ENCODE peak calls at places on chromosomes 4 and X, in four cellular contexts. One of them, this sample, is unnamed.

GRCh38 chr4:10117424-10118354 is 1.1 kb upstream of the WDR1 start:
- DNase-seq in H9: no peak
- DNase-seq in H1: peak; percentile 52
- DNase-seq in IMR-90: no peak
- DNase-seq in this sample: no peak

GRCh38 chrX:41589634-41590270 is 99.0 kb upstream of the GPR34 start:
- DNase-seq in H9: no peak
- DNase-seq in IMR-90: peak; percentile 28
- DNase-seq in H1: no peak
- DNase-seq in this sample: no peak

GRCh38 chr4:17310269-17310652 is 201.6 kb downstream of the QDPR start:
- DNase-seq in H1: no peak
- DNase-seq in IMR-90: peak; percentile 49
- DNase-seq in H9: no peak
- DNase-seq in this sample: no peak

GRCh38 chr4:99857302-99857701 is 36.9 kb downstream of the LAMTOR3 start:
- DNase-seq in IMR-90: no peak
- DNase-seq in H9: no peak
- DNase-seq in H1: no peak
- DNase-seq in this sample: no peak

GRCh38 chrX:72105436-72105835 is 26.3 kb downstream of the RTL5 start:
- DNase-seq in H1: no peak
- DNase-seq in H9: no peak
- DNase-seq in IMR-90: no peak
- DNase-seq in this sample: no peak

GRCh38 chr4:5893013-5893580 is at the start of gene CRMP1:
- DNase-seq in H1: peak; percentile 80
- DNase-seq in H9: peak; percentile 84
- DNase-seq in IMR-90: no peak
- DNase-seq in this sample: peak; percentile 77

GRCh38 chrX:119502727-119503483 is 34.7 kb downstream of the SLC25A5 start:
- DNase-seq in H9: peak; percentile 32
- DNase-seq in H1: no peak
- DNase-seq in IMR-90: peak; percentile 38
- DNase-seq in this sample: no peak

GRCh38 chr4:159698336-159698735 is 595.5 kb downstream of the RAPGEF2 start:
- DNase-seq in IMR-90: no peak
- DNase-seq in H1: no peak
- DNase-seq in H9: no peak
- DNase-seq in this sample: no peak

GRCh38 chrX:148573119-148573518 is 72.7 kb downstream of the AFF2 start:
- DNase-seq in IMR-90: no peak
- DNase-seq in H1: no peak
- DNase-seq in H9: peak; percentile 33
- DNase-seq in this sample: peak; percentile 60

GRCh38 chr4:2822461-2823300 is 21.0 kb upstream of the ADD1 start:
- DNase-seq in H1: no peak
- DNase-seq in H9: no peak
- DNase-seq in IMR-90: no peak
- DNase-seq in this sample: no peak

GRCh38 chr4:71186566-71187398 is 152.0 kb upstream of the SLC4A4 start:
- DNase-seq in H1: no peak
- DNase-seq in IMR-90: peak; percentile 53
- DNase-seq in H9: peak; percentile 63
- DNase-seq in this sample: peak; percentile 62

GRCh38 chrX:123188081-123188480 is 4.0 kb downstream of the GRIA3 start:
- DNase-seq in H1: no peak
- DNase-seq in IMR-90: no peak
- DNase-seq in H9: no peak
- DNase-seq in this sample: no peak

GRCh38 chr4:116531026-116531425 is 554.4 kb downstream of the TRAM1L1 start:
- DNase-seq in IMR-90: no peak
- DNase-seq in H1: no peak
- DNase-seq in H9: no peak
- DNase-seq in this sample: no peak

GRCh38 chr4:71380721-71381120 is 41.9 kb downstream of the SLC4A4 start:
- DNase-seq in H9: no peak
- DNase-seq in IMR-90: peak; percentile 79
- DNase-seq in H1: no peak
- DNase-seq in this sample: peak; percentile 24

GRCh38 chr4:156420557-156420956 is 466.9 kb upstream of the CTSO start:
- DNase-seq in H1: no peak
- DNase-seq in H9: no peak
- DNase-seq in IMR-90: peak; percentile 8
- DNase-seq in this sample: no peak

GRCh38 chr4:149911995-149912394 is 96.4 kb upstream of the IQCM start:
- DNase-seq in IMR-90: no peak
- DNase-seq in H1: no peak
- DNase-seq in H9: no peak
- DNase-seq in this sample: no peak

GRCh38 chrX:40310016-40310415 is 212.3 kb upstream of the BCOR start:
- DNase-seq in IMR-90: no peak
- DNase-seq in H1: no peak
- DNase-seq in H9: no peak
- DNase-seq in this sample: no peak

GRCh38 chrX:71911023-71911730 is 532 bp downstream of the NHSL2 start:
- DNase-seq in H1: peak; percentile 73
- DNase-seq in H9: peak; percentile 64
- DNase-seq in IMR-90: no peak
- DNase-seq in this sample: peak; percentile 70

GRCh38 chr4:151921371-151921770 is 160.6 kb upstream of the GATB start:
- DNase-seq in H9: no peak
- DNase-seq in H1: no peak
- DNase-seq in IMR-90: peak; percentile 30
- DNase-seq in this sample: no peak

GRCh38 chr4:46889410-46889809 is 19.6 kb downstream of the COX7B2 start:
- DNase-seq in IMR-90: no peak
- DNase-seq in H1: no peak
- DNase-seq in H9: no peak
- DNase-seq in this sample: no peak

GRCh38 chr4:26859762-26860156 is 882 bp upstream of the STIM2 start:
- DNase-seq in H9: no peak
- DNase-seq in IMR-90: no peak
- DNase-seq in H1: no peak
- DNase-seq in this sample: peak; percentile 36

GRCh38 chr4:40214038-40214437 is 17.2 kb downstream of the RHOH start:
- DNase-seq in IMR-90: no peak
- DNase-seq in H1: no peak
- DNase-seq in H9: no peak
- DNase-seq in this sample: no peak

GRCh38 chrX:48747415-48748026 is 14.0 kb upstream of the GLOD5 start:
- DNase-seq in H1: no peak
- DNase-seq in H9: no peak
- DNase-seq in IMR-90: no peak
- DNase-seq in this sample: no peak

GRCh38 chr4:144463896-144464295 is 182.1 kb upstream of the HHIP start:
- DNase-seq in IMR-90: no peak
- DNase-seq in H1: no peak
- DNase-seq in H9: no peak
- DNase-seq in this sample: no peak

GRCh38 chrX:1477801-1478458 is 25.2 kb upstream of the ASMTL start:
- DNase-seq in IMR-90: no peak
- DNase-seq in H1: peak; percentile 16
- DNase-seq in H9: no peak
- DNase-seq in this sample: no peak

GRCh38 chr4:26179316-26179760 is 141.5 kb upstream of the RBPJ start:
- DNase-seq in IMR-90: no peak
- DNase-seq in H1: no peak
- DNase-seq in H9: no peak
- DNase-seq in this sample: no peak

GRCh38 chr4:75513529-75514130 is 573 bp downstream of the RCHY1 start:
- DNase-seq in H9: no peak
- DNase-seq in IMR-90: peak; percentile 12
- DNase-seq in H1: no peak
- DNase-seq in this sample: no peak

GRCh38 chrX:3191821-3192220 is 150.6 kb downstream of the ARSF start:
- DNase-seq in H1: no peak
- DNase-seq in H9: no peak
- DNase-seq in IMR-90: peak; percentile 25
- DNase-seq in this sample: no peak

GRCh38 chr4:156242390-156242789 is 288.7 kb upstream of the CTSO start:
- DNase-seq in H9: no peak
- DNase-seq in IMR-90: no peak
- DNase-seq in H1: no peak
- DNase-seq in this sample: no peak

GRCh38 chr4:78644744-78645330 is 93.3 kb downstream of the ANXA3 start:
- DNase-seq in IMR-90: peak; percentile 86
- DNase-seq in H1: no peak
- DNase-seq in H9: peak; percentile 59
- DNase-seq in this sample: peak; percentile 79

GRCh38 chr4:158090323-158090722 is 82.5 kb downstream of the GASK1B start:
- DNase-seq in IMR-90: peak; percentile 11
- DNase-seq in H9: no peak
- DNase-seq in H1: no peak
- DNase-seq in this sample: no peak

GRCh38 chr4:94235825-94236224 is 28.2 kb downstream of the SMARCAD1 start:
- DNase-seq in IMR-90: peak; percentile 16
- DNase-seq in H1: no peak
- DNase-seq in H9: no peak
- DNase-seq in this sample: no peak
- H4K5ac ChIP-seq in IMR-90: no peak overlapping the region
- H4K5ac ChIP-seq in H1: no peak overlapping the region
- H4K5ac ChIP-seq in H9: no peak overlapping the region
- H4K5ac ChIP-seq in this sample: no peak overlapping the region

GRCh38 chr4:61202638-61203495 is 2.7 kb downstream of the ADGRL3 start:
- DNase-seq in IMR-90: no peak
- DNase-seq in H9: peak; percentile 51
- DNase-seq in H1: peak; percentile 63
- DNase-seq in this sample: peak; percentile 86
- H3K23ac ChIP-seq in IMR-90: no peak overlapping the region
- H3K23ac ChIP-seq in H9: no peak overlapping the region
- H3K23ac ChIP-seq in H1: no peak overlapping the region
- H3K23ac ChIP-seq in this sample: peak overlapping the region; percentile 89

DNA sequence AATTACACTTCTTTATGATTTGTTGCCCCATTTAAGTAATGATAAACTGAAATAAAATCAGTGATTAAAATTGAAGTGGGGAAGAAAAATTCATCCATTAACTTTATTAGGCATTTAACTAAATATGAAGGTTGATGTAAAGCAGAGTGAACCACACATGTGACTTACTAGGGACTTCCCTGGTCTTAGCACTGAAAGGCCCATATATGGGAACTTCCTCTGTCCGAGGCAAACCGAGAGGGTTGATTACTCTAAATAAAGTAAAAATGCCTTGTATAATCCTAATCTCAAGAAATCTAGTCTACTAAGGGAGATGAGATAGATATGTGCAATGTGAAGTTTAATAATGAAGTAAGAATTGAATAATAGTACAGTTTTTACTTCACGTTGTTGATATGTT is 403.9 kb upstream of the RPS6KA3 start:
- DNase-seq in IMR-90: no peak
- DNase-seq in H9: no peak
- DNase-seq in H1: no peak
- DNase-seq in this sample: no peak
- H4K5ac ChIP-seq in IMR-90: no peak overlapping the region
- H4K5ac ChIP-seq in H9: no peak overlapping the region
- H4K5ac ChIP-seq in H1: no peak overlapping the region
- H4K5ac ChIP-seq in this sample: no peak overlapping the region

GRCh38 chr4:95466791-95467190 is 82.0 kb downstream of the UNC5C start:
- DNase-seq in IMR-90: no peak
- DNase-seq in H1: no peak
- DNase-seq in H9: no peak
- DNase-seq in this sample: no peak
- H3K23ac ChIP-seq in IMR-90: no peak overlapping the region
- H3K23ac ChIP-seq in H1: no peak overlapping the region
- H3K23ac ChIP-seq in H9: no peak overlapping the region
- H3K23ac ChIP-seq in this sample: no peak overlapping the region

GRCh38 chr4:101621120-101621519 is 169.4 kb upstream of the BANK1 start:
- DNase-seq in H1: no peak
- DNase-seq in H9: no peak
- DNase-seq in IMR-90: peak; percentile 19
- DNase-seq in this sample: no peak

GRCh38 chr4:101615652-101616051 is 174.9 kb upstream of the BANK1 start:
- DNase-seq in H9: no peak
- DNase-seq in H1: no peak
- DNase-seq in IMR-90: no peak
- DNase-seq in this sample: no peak
- H4K5ac ChIP-seq in H9: no peak overlapping the region
- H4K5ac ChIP-seq in H1: no peak overlapping the region
- H4K5ac ChIP-seq in IMR-90: no peak overlapping the region
- H4K5ac ChIP-seq in this sample: no peak overlapping the region

GRCh38 chr4:1296324-1297022 is 6.8 kb downstream of the MAEA start:
- DNase-seq in H1: no peak
- DNase-seq in H9: no peak
- DNase-seq in IMR-90: no peak
- DNase-seq in this sample: no peak
- H3K23ac ChIP-seq in H1: no peak overlapping the region
- H3K23ac ChIP-seq in H9: no peak overlapping the region
- H3K23ac ChIP-seq in IMR-90: no peak overlapping the region
- H3K23ac ChIP-seq in this sample: no peak overlapping the region

GRCh38 chr4:24057915-24058559 is 168.2 kb upstream of the PPARGC1A start:
- DNase-seq in H1: no peak
- DNase-seq in IMR-90: no peak
- DNase-seq in H9: no peak
- DNase-seq in this sample: no peak

GRCh38 chr4:24053906-24054305 is 164.1 kb upstream of the PPARGC1A start:
- DNase-seq in IMR-90: peak; percentile 17
- DNase-seq in H9: no peak
- DNase-seq in H1: no peak
- DNase-seq in this sample: no peak

GRCh38 chr4:24055623-24056022 is 165.8 kb upstream of the PPARGC1A start:
- DNase-seq in H1: no peak
- DNase-seq in IMR-90: no peak
- DNase-seq in H9: no peak
- DNase-seq in this sample: no peak

GRCh38 chr4:24056258-24056657 is 166.4 kb upstream of the PPARGC1A start:
- DNase-seq in IMR-90: no peak
- DNase-seq in H1: no peak
- DNase-seq in H9: no peak
- DNase-seq in this sample: no peak

DNA sequence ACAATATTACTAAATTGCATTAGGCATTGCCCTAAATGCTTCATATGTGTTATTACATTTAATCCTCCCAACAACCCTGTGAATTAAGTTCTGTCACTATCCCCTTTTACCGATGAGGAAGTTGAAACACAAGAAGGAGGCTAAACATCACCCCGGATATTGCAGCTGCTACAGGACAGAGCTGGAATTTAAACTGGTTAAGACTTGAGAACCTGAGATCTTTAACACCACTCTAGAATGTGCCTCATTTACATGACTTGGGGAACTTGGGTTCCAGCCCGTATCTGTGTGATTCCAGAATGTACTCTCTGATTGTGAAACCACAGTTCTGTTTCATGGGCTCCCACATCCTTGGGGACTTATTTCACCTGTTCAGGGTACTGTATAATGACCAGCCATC is 165.1 kb upstream of the PPARGC1A start:
- DNase-seq in H1: no peak
- DNase-seq in IMR-90: no peak
- DNase-seq in H9: no peak
- DNase-seq in this sample: peak; percentile 19
- H4K5ac ChIP-seq in H1: no peak overlapping the region
- H4K5ac ChIP-seq in IMR-90: no peak overlapping the region
- H4K5ac ChIP-seq in H9: no peak overlapping the region
- H4K5ac ChIP-seq in this sample: no peak overlapping the region